ENCODE peak calls at places on chromosomes 12 and 14, in four cellular contexts. M is nephron progenitor cell, L is IMR-90, C is upper lobe of right lung. U is an unnamed sample.

GRCh38 chr12:131171029-131171428 is 217.3 kb downstream of the ADGRD1 start:
- DNase-seq in C (no peak), M (no peak), L (no peak), U (no peak)

GRCh38 chr12:124369055-124369900 is 74.4 kb downstream of the RFLNA start:
- DNase-seq in L (peak), M (no peak), C (peak), U (peak)

GRCh38 chr14:91438845-91439244 is 21.2 kb upstream of the CCDC88C start:
- DNase-seq in M (no peak), C (no peak), L (no peak), U (no peak)

GRCh38 chr12:99390707-99391106 is 256.8 kb upstream of the GARIN6 start:
- DNase-seq in C (no peak), L (no peak), M (peak), U (no peak)

GRCh38 chr12:111469406-111469805 is 63.7 kb downstream of the SH2B3 start:
- DNase-seq in L (peak), M (no peak), C (no peak), U (peak)

GRCh38 chr12:95787274-95787814 is 3.2 kb downstream of the NTN4 start:
- DNase-seq in C (no peak), M (no peak), L (peak), U (peak)

GRCh38 chr12:48991247-48992050 is 7.7 kb downstream of the DDN start:
- DNase-seq in L (no peak), C (no peak), M (no peak), U (no peak)

GRCh38 chr12:93978553-93978952 is 169.8 kb upstream of the PLXNC1 start:
- DNase-seq in C (no peak), L (peak), M (no peak), U (peak)

GRCh38 chr12:12384601-12385321 is 27.9 kb downstream of the BORCS5 start:
- DNase-seq in C (no peak), L (no peak), M (peak), U (no peak)

U was measured in EH.